ENCODE peak calls at places on chromosomes 16 and 17, in four cellular contexts. G, B, V and U are unnamed samples.

GRCh38 chr17:39607851-39608130 is at the start of gene NEUROD2:
- DNase-seq in B (no peak), V (no peak), G (no peak), U (no peak)

GRCh38 chr17:36131436-36131835 is 27.8 kb downstream of the CCL4 start:
- DNase-seq in G (no peak), B (no peak), V (no peak), U (no peak)

GRCh38 chr17:15782809-15783208 is 50.7 kb downstream of the TBC1D26 start:
- DNase-seq in V (no peak), G (no peak), B (no peak), U (peak; percentile 75)

GRCh38 chr16:1610841-1611653 is 825 bp downstream of the IFT140 start:
- DNase-seq in G (no peak), V (peak; percentile 6), B (no peak), U (no peak)

GRCh38 chr16:53052519-53053501 is at the start of gene CHD9NB:
- DNase-seq in B (peak; percentile 86), G (peak; percentile 11), V (no peak), U (peak; percentile 70)

GRCh38 chr17:15009087-15009486 is 256.0 kb downstream of the PMP22 start:
- DNase-seq in V (no peak), B (no peak), G (no peak), U (no peak)

GRCh38 chr17:17679243-17679642 is 2.0 kb upstream of the RAI1 start:
- DNase-seq in B (no peak), V (no peak), G (no peak), U (no peak)

GRCh38 chr16:24499193-24499814 is 40.1 kb upstream of the RBBP6 start:
- DNase-seq in V (peak; percentile 57), G (no peak), B (peak; percentile 11), U (peak; percentile 50)

GRCh38 chr17:47733414-47734288 is 615 bp downstream of the TBX21 start:
- DNase-seq in V (no peak), B (no peak), G (no peak), U (no peak)

GRCh38 chr17:59714255-59714654 is 6.8 kb downstream of the VMP1 start:
- DNase-seq in G (no peak), V (no peak), B (no peak), U (no peak)
- H3K4me1 ChIP-seq in G (peaks cover under 1% of the 10 kb centered on the region), V (peaks cover under 1% of the 10 kb centered on the region), B (no peaks in the 10 kb centered on the region), U (peaks cover 2% of the 10 kb centered on the region)

GRCh38 chr16:66028505-66029216 is 337.8 kb upstream of the CDH5 start:
- DNase-seq in V (no peak), B (peak; percentile 89), G (no peak), U (no peak)
- H3K4me1 ChIP-seq in V (no peaks in the 10 kb centered on the region), B (peaks cover 9% of the 10 kb centered on the region), G (peaks cover 12% of the 10 kb centered on the region), U (no peaks in the 10 kb centered on the region)

GRCh38 chr17:10053976-10054551 is 144.3 kb downstream of the GAS7 start:
- DNase-seq in G (no peak), B (no peak), V (no peak), U (no peak)

GRCh38 chr17:10051112-10051511 is 146.0 kb upstream of the RCVRN start:
- DNase-seq in G (no peak), V (no peak), B (peak; percentile 67), U (no peak)

GRCh38 chr17:10058924-10059683 is 139.3 kb downstream of the GAS7 start:
- DNase-seq in G (no peak), V (no peak), B (no peak), U (no peak)

GRCh38 chr17:10052414-10052813 is 146.0 kb downstream of the GAS7 start:
- DNase-seq in V (no peak), G (no peak), B (no peak), U (no peak)

GRCh38 chr17:10055251-10055975 is 143.0 kb downstream of the GAS7 start:
- DNase-seq in G (no peak), V (no peak), B (no peak), U (no peak)
- H3K4me1 ChIP-seq in G (peaks cover 9% of the 10 kb centered on the region), V (no peaks in the 10 kb centered on the region), B (peaks cover 5% of the 10 kb centered on the region), U (peaks cover 2% of the 10 kb centered on the region)

GRCh38 chr16:27315333-27316037 is 1.7 kb downstream of the IL4R start:
- DNase-seq in B (peak; percentile 65), G (peak; percentile 67), V (no peak), U (peak; percentile 79)
- H3K4me1 ChIP-seq in B (peaks cover 30% of the 10 kb centered on the region), G (peaks cover 57% of the 10 kb centered on the region), V (peaks cover 5% of the 10 kb centered on the region), U (peaks cover 61% of the 10 kb centered on the region)